ENCODE peak calls at places on chromosomes 6 and 20, in four cellular contexts. A, B, W and E are unnamed samples.

GRCh38 chr20:32078777-32079176 is 26.7 kb downstream of the HCK start:
- DNase-seq in W (no peak), B (no peak), A (no peak), E (no peak)

GRCh38 chr6:112215901-112216300 is 38.5 kb downstream of the LAMA4 start:
- DNase-seq in A (no peak), B (no peak), W (no peak), E (no peak)

GRCh38 chr20:47922280-47922675 is 137.0 kb upstream of the SULF2 start:
- DNase-seq in A (no peak), B (no peak), W (no peak), E (no peak)

GRCh38 chr6:167153523-167153959 is 4.2 kb downstream of the GPR31 start:
- DNase-seq in A (no peak), B (no peak), W (no peak), E (peak; percentile 26)

GRCh38 chr20:44031822-44032582 is 117.3 kb downstream of the TOX2 start:
- DNase-seq in B (no peak), A (no peak), W (no peak), E (no peak)

GRCh38 chr6:35594503-35595186 is 81.9 kb upstream of the TULP1 start:
- DNase-seq in B (no peak), A (no peak), W (no peak), E (no peak)

GRCh38 chr6:19415605-19416326 is 421.4 kb upstream of the ID4 start:
- DNase-seq in B (no peak), A (no peak), W (no peak), E (no peak)

GRCh38 chr6:21163838-21164180 is 429.7 kb upstream of the SOX4 start:
- DNase-seq in W (no peak), A (no peak), B (no peak), E (no peak)

GRCh38 chr6:54525731-54526130 is 217.5 kb downstream of the TINAG start:
- DNase-seq in B (no peak), W (no peak), A (no peak), E (no peak)

GRCh38 chr6:15066433-15067337 is 179.2 kb upstream of the JARID2 start:
- DNase-seq in A (peak; percentile 62), W (peak; percentile 33), B (peak; percentile 26), E (peak; percentile 84)

GRCh38 chr6:25950297-25950696 is 12.3 kb upstream of the TRIM38 start:
- DNase-seq in W (no peak), B (no peak), A (no peak), E (no peak)

GRCh38 chr6:67353861-67354260 is 1281.2 kb upstream of the ADGRB3 start:
- DNase-seq in A (no peak), W (no peak), B (no peak), E (no peak)

GRCh38 chr20:47551841-47552240 is 50.2 kb downstream of the NCOA3 start:
- DNase-seq in A (no peak), W (no peak), B (no peak), E (peak; percentile 62)

GRCh38 chr6:135162678-135163439 is 18.2 kb upstream of the MYB start:
- DNase-seq in A (no peak), W (no peak), B (no peak), E (peak; percentile 60)

GRCh38 chr6:126657556-126658129 is 317.7 kb downstream of the CENPW start:
- DNase-seq in A (no peak), B (no peak), W (no peak), E (peak; percentile 15)

GRCh38 chr6:94270040-94270689 is 850.8 kb upstream of the EPHA7 start:
- DNase-seq in A (no peak), B (no peak), W (no peak), E (no peak)

GRCh38 chr20:9889270-9889981 is 50.5 kb upstream of the PAK5 start:
- DNase-seq in A (no peak), W (no peak), B (no peak), E (no peak)

GRCh38 chr6:124066995-124067552 is 263.4 kb downstream of the NKAIN2 start:
- DNase-seq in A (no peak), B (no peak), W (no peak), E (no peak)

GRCh38 chr6:45187841-45188240 is 140.3 kb upstream of the RUNX2 start:
- DNase-seq in A (no peak), W (no peak), B (no peak), E (no peak)

GRCh38 chr6:41425511-41425910 is 90.1 kb downstream of the NCR2 start:
- DNase-seq in W (no peak), A (no peak), B (no peak), E (no peak)

GRCh38 chr20:10823585-10823984 is 149.8 kb upstream of the JAG1 start:
- DNase-seq in W (no peak), A (no peak), B (no peak), E (no peak)

GRCh38 chr6:104418125-104418524 is 441.6 kb downstream of the HACE1 start:
- DNase-seq in B (no peak), A (no peak), W (no peak), E (no peak)

GRCh38 chr20:59764037-59764436 is 159.7 kb downstream of the PHACTR3 start:
- DNase-seq in W (no peak), A (no peak), B (no peak), E (no peak)

GRCh38 chr6:99495466-99495865 is 19.8 kb downstream of the USP45 start:
- DNase-seq in A (no peak), W (no peak), B (no peak), E (no peak)

GRCh38 chr6:90676516-90676915 is 89.6 kb upstream of the MAP3K7 start:
- DNase-seq in W (no peak), A (no peak), B (no peak), E (no peak)

GRCh38 chr6:155066371-155066770 is 71.3 kb downstream of the TIAM2 start:
- DNase-seq in A (no peak), W (no peak), B (no peak), E (no peak)

GRCh38 chr6:35769211-35769610 is 7.2 kb upstream of the CLPSL2 start:
- DNase-seq in W (no peak), B (no peak), A (no peak), E (no peak)

GRCh38 chr6:28258877-28259777 is at the start of gene NKAPL:
- DNase-seq in A (peak; percentile 89), B (peak; percentile 88), W (peak; percentile 71), E (peak; percentile 75)

GRCh38 chr6:4941782-4942672 is 61.8 kb downstream of the RPP40 start:
- DNase-seq in W (peak; percentile 78), A (no peak), B (no peak), E (peak; percentile 86)

GRCh38 chr6:30876039-30876730 is 8.1 kb upstream of the DDR1 start:
- DNase-seq in B (no peak), A (no peak), W (peak; percentile 80), E (peak; percentile 84)

GRCh38 chr20:23659989-23660837 is 22.5 kb upstream of the CST3 start:
- DNase-seq in W (no peak), A (no peak), B (no peak), E (no peak)

GRCh38 chr20:54093423-54094267 is 23.3 kb upstream of the BCAS1 start:
- DNase-seq in A (no peak), W (no peak), B (no peak), E (no peak)

GRCh38 chr6:100657678-100658330 is 193.1 kb upstream of the SIM1 start:
- DNase-seq in W (no peak), B (no peak), A (no peak), E (no peak)

GRCh38 chr6:151292974-151293373 is 53.2 kb downstream of the AKAP12 start:
- DNase-seq in B (no peak), A (no peak), W (no peak), E (no peak)

GRCh38 chr20:47502271-47502730 is 614 bp downstream of the NCOA3 start:
- DNase-seq in W (peak; percentile 28), B (peak; percentile 29), A (peak; percentile 75), E (peak; percentile 30)

GRCh38 chr20:54475334-54476287 is at the start of gene DOK5:
- DNase-seq in A (no peak), W (peak; percentile 19), B (peak; percentile 59), E (no peak)

GRCh38 chr20:3748073-3748472 is 15.6 kb downstream of the HSPA12B start:
- DNase-seq in W (no peak), A (no peak), B (no peak), E (no peak)
- H3K27me3 ChIP-seq in W (no peaks in the 10 kb centered on the region), A (peaks cover 13% of the 10 kb centered on the region), B (peaks cover 54% of the 10 kb centered on the region), E (no peaks in the 10 kb centered on the region)

GRCh38 chr6:139979021-139979721 is 604.7 kb upstream of the CITED2 start:
- DNase-seq in W (no peak), B (no peak), A (no peak), E (no peak)
- TF ChIP-seq CTCF in W (no peak), B (peak; percentile 27), A (no peak), E (no peak)

GRCh38 chr6:43788305-43788704 is 18.3 kb downstream of the VEGFA start:
- DNase-seq in B (no peak), W (no peak), A (no peak), E (no peak)
- H3K4me1 ChIP-seq in B (peaks cover 40% of the 10 kb centered on the region), W (no peaks in the 10 kb centered on the region), A (no peaks in the 10 kb centered on the region), E (no peaks in the 10 kb centered on the region)

DNA sequence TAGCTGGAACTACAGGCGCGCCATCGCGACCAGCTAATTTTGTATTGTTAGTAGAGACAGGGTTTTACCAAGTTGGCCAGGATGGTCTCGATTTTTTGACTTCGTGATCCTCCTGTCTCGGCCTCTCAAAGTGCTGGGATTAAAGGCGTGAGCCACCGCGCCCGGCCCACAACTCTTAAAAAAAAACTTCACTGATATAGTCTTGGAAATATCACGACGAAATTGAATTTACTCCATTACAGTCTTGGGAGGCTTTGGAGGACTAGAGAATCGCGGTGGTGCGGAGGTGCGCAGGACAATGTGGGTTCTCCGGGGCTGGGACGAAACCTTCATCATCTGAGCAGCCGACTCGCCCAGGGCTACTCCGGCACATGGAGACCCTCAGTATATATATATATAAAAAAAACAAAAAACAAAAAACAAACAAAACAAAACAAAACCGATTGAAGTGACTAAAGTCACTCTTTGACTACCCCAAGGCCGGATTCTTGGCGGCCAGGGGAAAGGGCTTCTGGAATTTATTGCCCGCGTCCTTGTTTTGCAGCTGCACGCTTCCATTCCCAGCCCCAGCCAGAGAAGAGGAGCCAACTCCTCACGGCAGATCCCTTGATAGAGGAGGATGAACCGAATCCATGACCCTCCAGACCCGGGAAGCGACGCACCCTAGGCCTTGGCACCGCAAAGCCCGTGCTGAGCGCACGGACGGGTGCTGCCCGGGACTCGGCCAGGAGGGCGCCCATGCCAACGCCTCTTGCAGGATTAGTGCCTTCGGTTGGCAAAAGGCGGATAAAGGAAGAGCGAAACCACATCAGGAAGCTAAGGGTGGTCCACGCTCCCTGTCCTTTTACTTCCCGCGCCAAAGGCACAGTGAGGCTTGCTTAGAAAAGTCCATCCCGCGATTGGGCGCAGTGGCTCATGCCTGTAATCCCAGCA is 1.7 kb upstream of the GCM2 start:
- DNase-seq in W (no peak), B (no peak), A (no peak), E (no peak)
- H3K27me3 ChIP-seq in W (no peaks in the 10 kb centered on the region), B (peaks cover 98% of the 10 kb centered on the region), A (peaks cover 69% of the 10 kb centered on the region), E (peaks cover 72% of the 10 kb centered on the region)